ENCODE peak calls at places on chromosome 4, in four cellular contexts. N, Z, H and K are unnamed samples.
A peak's percentile ranks its signal among the peaks of the same experiment; 100 is the strongest.

GRCh38 chr4:41363384-41363981 is 106.8 kb downstream of the UCHL1 start:
- DNase-seq in N (no peak), Z (no peak), H (no peak), K (no peak)

GRCh38 chr4:127843704-127844604 is 36.7 kb upstream of the PLK4 start:
- DNase-seq in N (no peak), Z (no peak), H (no peak), K (no peak)

GRCh38 chr4:108502366-108502765 is 118.0 kb upstream of the RPL34 start:
- DNase-seq in N (peak; percentile 14), Z (no peak), H (no peak), K (no peak)

GRCh38 chr4:3382251-3382650 is 59.5 kb upstream of the HGFAC start:
- DNase-seq in N (no peak), Z (no peak), H (no peak), K (no peak)

GRCh38 chr4:75683482-75684155 is 10.4 kb upstream of the G3BP2 start:
- DNase-seq in N (no peak), Z (no peak), H (no peak), K (no peak)

GRCh38 chr4:181688886-181689285 is 554.3 kb upstream of the TENM3 start:
- DNase-seq in N (no peak), Z (no peak), H (no peak), K (no peak)

GRCh38 chr4:125388653-125389052 is 73.9 kb downstream of the FAT4 start:
- DNase-seq in N (no peak), Z (no peak), H (no peak), K (no peak)

GRCh38 chr4:2647403-2648158 is 108.6 kb downstream of the TNIP2 start:
- DNase-seq in N (peak; percentile 26), Z (no peak), H (no peak), K (no peak)

GRCh38 chr4:2276581-2277325 is 14.8 kb upstream of the MXD4 start:
- DNase-seq in N (no peak), Z (no peak), H (no peak), K (no peak)

GRCh38 chr4:11542952-11543351 is 114.3 kb upstream of the HS3ST1 start:
- DNase-seq in N (no peak), Z (no peak), H (no peak), K (no peak)

GRCh38 chr4:8029689-8030088 is 90.0 kb upstream of the AFAP1 start:
- DNase-seq in N (no peak), Z (no peak), H (no peak), K (no peak)

GRCh38 chr4:55838356-55838755 is 15.1 kb upstream of the EXOC1 start:
- DNase-seq in N (no peak), Z (no peak), H (no peak), K (no peak)

GRCh38 chr4:153750197-153750817 is 9.5 kb downstream of the RNF175 start:
- DNase-seq in N (peak; percentile 59), Z (peak; percentile 61), H (peak; percentile 9), K (no peak)

GRCh38 chr4:1210241-1210841 is 38.0 kb upstream of the SPON2 start:
- DNase-seq in N (no peak), Z (no peak), H (no peak), K (no peak)